ENCODE peak calls at places on chromosomes 2 and 18, in six cellular contexts. P is activated CD8-positive, alpha-beta T cell treated with anti-CD3 and anti-CD28 coated beads for 36 hours; W is GM06990; M is astrocyte of the spinal cord; Z is fibroblast of mammary gland; V is progenitor cell of endocrine pancreas. R is an unnamed sample.

GRCh38 chr18:22913861-22914260 is 19.3 kb upstream of the RBBP8 start:
- DNase-seq in Z (no peak), V (peak), W (no peak), M (no peak), P (no peak), R (no peak)

GRCh38 chr2:68742638-68743037 is 8.0 kb downstream of the ARHGAP25 start:
- DNase-seq in Z (no peak), M (no peak), P (no peak), W (no peak), V (no peak), R (no peak)

GRCh38 chr2:221836091-221836490 is 264.0 kb upstream of the EPHA4 start:
- DNase-seq in P (no peak), W (no peak), Z (no peak), V (no peak), M (peak), R (no peak)

GRCh38 chr2:26299488-26300092 is 46.4 kb upstream of the SELENOI start:
- DNase-seq in P (peak), M (peak), W (no peak), Z (peak), V (no peak), R (peak)

GRCh38 chr18:9832871-9833270 is 52.9 kb upstream of the TXNDC2 start:
- DNase-seq in M (no peak), V (no peak), Z (no peak), P (no peak), W (no peak), R (no peak)

GRCh38 chr2:156087875-156088274 is 244.6 kb downstream of the NR4A2 start:
- DNase-seq in W (peak), V (no peak), M (peak), Z (peak), P (no peak), R (no peak)

GRCh38 chr2:54805255-54805654 is 81.8 kb downstream of the EML6 start:
- DNase-seq in W (no peak), P (no peak), V (no peak), M (no peak), Z (no peak), R (no peak)

GRCh38 chr2:218964041-218964771 is 4.7 kb downstream of the CDK5R2 start:
- DNase-seq in W (no peak), Z (peak), V (no peak), P (no peak), M (peak), R (no peak)

GRCh38 chr2:134623796-134624195 is 95.0 kb downstream of the TMEM163 start:
- DNase-seq in Z (no peak), P (peak), V (no peak), W (peak), M (no peak), R (peak)

GRCh38 chr2:124888431-124888830 is 863.3 kb downstream of the CNTNAP5 start:
- DNase-seq in Z (no peak), M (no peak), V (no peak), P (no peak), W (no peak), R (no peak)

GRCh38 chr2:44937688-44938240 is 3.7 kb upstream of the SIX3 start:
- DNase-seq in M (no peak), P (peak), Z (no peak), W (peak), V (no peak), R (no peak)
- TF ChIP-seq CTCF in M (no peak), P (no peak), Z (no peak), W (no peak), V (peak), R (peak)

DNA sequence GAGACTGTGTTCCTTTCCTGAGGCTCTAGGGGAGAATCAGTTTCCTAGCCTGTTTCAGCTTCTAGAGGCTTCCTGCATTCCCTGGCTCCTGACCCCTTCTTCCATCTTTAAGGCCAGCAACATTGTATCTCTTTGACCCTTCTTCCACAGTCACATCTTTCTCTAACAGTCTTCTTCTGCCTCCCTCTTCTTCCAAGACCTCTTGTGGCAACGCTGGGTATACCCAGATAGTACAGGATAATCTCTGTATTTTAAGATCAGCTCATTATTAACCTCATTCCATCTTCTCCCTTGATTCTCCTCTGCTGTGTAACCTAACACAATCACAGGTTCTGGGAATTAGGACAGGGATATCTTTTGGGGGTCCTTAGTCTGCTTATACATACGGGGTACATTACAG is 8.9 kb upstream of the MYL12A start:
- DNase-seq in W (no peak), V (no peak), Z (no peak), M (no peak), P (no peak), R (no peak)
- TF ChIP-seq CTCF in W (no peak), V (no peak), Z (peak), M (peak), P (no peak), R (no peak)

GRCh38 chr2:132605236-132606180 is 64.5 kb downstream of the LYPD1 start:
- DNase-seq in Z (no peak), V (no peak), M (no peak), P (no peak), W (no peak), R (no peak)

GRCh38 chr2:132604561-132604960 is 65.4 kb downstream of the LYPD1 start:
- DNase-seq in M (no peak), W (no peak), Z (no peak), P (no peak), V (no peak), R (no peak)

GRCh38 chr2:132608222-132608795 is 61.7 kb downstream of the LYPD1 start:
- DNase-seq in Z (no peak), P (no peak), V (no peak), M (no peak), W (no peak), R (no peak)

GRCh38 chr2:132607407-132607806 is 62.6 kb downstream of the LYPD1 start:
- DNase-seq in W (no peak), P (no peak), M (no peak), Z (no peak), V (no peak), R (no peak)

GRCh38 chr2:132606649-132607048 is 63.4 kb downstream of the LYPD1 start:
- DNase-seq in W (no peak), P (no peak), Z (no peak), M (no peak), V (no peak), R (no peak)
- TF ChIP-seq CTCF in W (no peak), P (no peak), Z (no peak), M (no peak), V (no peak), R (no peak)

GRCh38 chr18:69845588-69846506 is 101.8 kb downstream of the CD226 start:
- DNase-seq in Z (no peak), V (no peak), M (no peak), P (no peak), W (no peak), R (no peak)
- TF ChIP-seq CTCF in Z (no peak), V (no peak), M (no peak), P (no peak), W (peak), R (peak)

GRCh38 chr18:78492813-78493371 is 486.7 kb upstream of the SALL3 start:
- DNase-seq in W (no peak), M (no peak), V (no peak), Z (no peak), P (no peak), R (no peak)

GRCh38 chr18:78496095-78496494 is 483.5 kb upstream of the SALL3 start:
- DNase-seq in P (no peak), V (no peak), Z (no peak), W (no peak), M (no peak), R (no peak)

GRCh38 chr18:78494686-78495085 is 484.9 kb upstream of the SALL3 start:
- DNase-seq in Z (no peak), W (no peak), M (no peak), V (no peak), P (no peak), R (no peak)

GRCh38 chr18:78495550-78495949 is 484.1 kb upstream of the SALL3 start:
- DNase-seq in V (no peak), M (no peak), Z (no peak), W (no peak), P (no peak), R (no peak)

DNA sequence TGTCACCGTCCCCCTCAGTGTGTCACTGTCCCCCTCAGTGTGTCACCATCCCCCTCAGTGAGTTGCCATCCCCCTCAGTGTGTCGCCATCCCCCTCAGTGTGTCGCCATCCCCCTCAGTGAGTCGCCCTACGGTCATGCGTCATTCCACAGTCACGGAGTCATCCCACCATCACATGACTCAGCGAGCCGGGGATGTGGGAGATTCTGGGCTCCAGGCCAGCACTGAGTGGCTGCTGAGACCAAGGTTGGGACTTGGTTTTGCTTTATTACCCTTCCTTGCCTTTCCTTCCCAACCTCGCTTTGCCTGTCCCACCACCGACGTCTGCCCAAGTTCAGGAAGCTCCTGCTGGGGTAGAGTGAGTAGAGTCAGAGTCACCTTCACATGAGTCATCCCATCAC is 485.4 kb upstream of the SALL3 start:
- DNase-seq in M (no peak), V (no peak), P (no peak), W (no peak), Z (peak), R (no peak)
- TF ChIP-seq CTCF in M (no peak), V (no peak), P (no peak), W (no peak), Z (no peak), R (no peak)

GRCh38 chr2:71100195-71100964 is 29.6 kb downstream of the MCEE start:
- DNase-seq in Z (peak), V (peak), W (no peak), P (peak), M (peak), R (peak)
- TF ChIP-seq CTCF in Z (peak), V (peak), W (peak), P (peak), M (peak), R (peak)

GRCh38 chr18:62457830-62458229 is 65.0 kb upstream of the ZCCHC2 start:
- DNase-seq in P (no peak), Z (no peak), M (no peak), V (no peak), W (no peak), R (no peak)
- TF ChIP-seq CTCF in P (no peak), Z (no peak), M (no peak), V (no peak), W (no peak), R (no peak)

GRCh38 chr2:65710779-65711295 is 278.4 kb upstream of the SPRED2 start:
- DNase-seq in V (no peak), P (no peak), Z (peak), M (no peak), W (no peak), R (peak)
- TF ChIP-seq CTCF in V (peak), P (no peak), Z (peak), M (peak), W (peak), R (peak)

GRCh38 chr2:130769343-130769907 is 14.1 kb downstream of the AMER3 start:
- DNase-seq in V (no peak), W (no peak), P (no peak), M (no peak), Z (no peak), R (no peak)

GRCh38 chr2:130767408-130767775 is 12.1 kb downstream of the AMER3 start:
- DNase-seq in V (no peak), W (no peak), P (no peak), M (no peak), Z (no peak), R (no peak)

GRCh38 chr2:130766037-130766436 is 10.7 kb downstream of the AMER3 start:
- DNase-seq in Z (no peak), W (no peak), P (no peak), M (no peak), V (no peak), R (no peak)

GRCh38 chr2:130766711-130767407 is 11.5 kb downstream of the AMER3 start:
- DNase-seq in Z (no peak), V (no peak), W (no peak), M (no peak), P (no peak), R (no peak)

DNA sequence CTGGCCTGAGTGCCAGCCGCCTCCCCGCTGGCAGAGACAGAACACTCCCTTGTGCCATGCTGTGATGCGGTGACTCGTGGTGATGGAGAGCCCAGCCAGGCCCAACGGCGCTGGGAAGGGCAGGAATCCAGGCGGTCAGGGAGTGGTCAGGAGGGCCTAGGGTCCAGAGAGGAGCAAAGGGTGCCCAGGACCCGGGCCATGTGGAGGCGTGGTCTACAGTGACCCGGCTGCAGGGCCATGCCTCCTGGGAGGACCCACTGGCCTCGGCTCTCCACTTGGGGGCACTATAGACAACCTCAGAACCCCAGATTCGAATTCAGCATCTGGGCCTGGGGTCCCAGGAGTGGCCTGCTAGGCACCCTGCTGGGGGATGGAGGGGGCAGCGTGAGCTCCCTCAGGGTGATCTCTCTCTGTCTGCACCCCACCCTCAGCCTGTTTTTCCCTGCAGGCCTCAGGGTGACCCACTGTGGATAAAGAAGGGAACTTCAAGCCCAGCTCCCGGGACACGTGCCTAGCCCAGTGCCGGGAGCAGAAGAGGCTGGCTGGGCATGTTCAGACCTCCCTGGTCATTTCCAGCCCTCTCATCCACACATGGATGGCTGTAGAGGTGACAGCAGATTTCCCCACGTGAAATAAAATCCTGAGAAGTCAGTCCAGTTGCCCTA is 13.0 kb downstream of the AMER3 start:
- DNase-seq in M (no peak), Z (no peak), P (no peak), W (no peak), V (no peak), R (no peak)
- TF ChIP-seq CTCF in M (no peak), Z (no peak), P (no peak), W (peak), V (no peak), R (peak)

GRCh38 chr2:136242100-136242499 is 124.2 kb upstream of the CXCR4 start:
- DNase-seq in Z (no peak), M (no peak), V (no peak), W (no peak), P (no peak), R (no peak)
- TF ChIP-seq CTCF in Z (no peak), M (no peak), V (no peak), W (no peak), P (no peak), R (no peak)

R was measured in GM13977.